ENCODE peak calls at places on chromosome 16, in five cellular contexts. A, C, T, J and N are unnamed samples.

GRCh38 chr16:58809213-58809612 is 75.1 kb upstream of the GOT2 start:
- DNase-seq in A (no peak), T (no peak), J (no peak), C (no peak), N (no peak)

GRCh38 chr16:76265434-76266045 is 11.7 kb upstream of the CNTNAP4 start:
- DNase-seq in C (peak), J (no peak), A (peak), T (no peak), N (no peak)

GRCh38 chr16:13108126-13108525 is 206.7 kb downstream of the SHISA9 start:
- DNase-seq in T (no peak), C (no peak), J (no peak), A (no peak), N (no peak)

GRCh38 chr16:1615761-1616160 is 3.6 kb downstream of the CRAMP1 start:
- DNase-seq in C (no peak), A (no peak), J (no peak), T (no peak), N (no peak)

GRCh38 chr16:49588061-49588460 is 214.5 kb downstream of the C16orf78 start:
- DNase-seq in C (no peak), A (no peak), T (no peak), J (no peak), N (no peak)

GRCh38 chr16:2335286-2335895 is 5.1 kb downstream of the ABCA3 start:
- DNase-seq in J (no peak), A (no peak), T (no peak), C (peak), N (no peak)

GRCh38 chr16:13829712-13830304 is 90.1 kb upstream of the ERCC4 start:
- DNase-seq in J (no peak), T (no peak), C (peak), A (no peak), N (no peak)

GRCh38 chr16:78363843-78364242 is 264.4 kb downstream of the WWOX start:
- DNase-seq in C (no peak), T (no peak), A (no peak), J (no peak), N (no peak)

GRCh38 chr16:3157229-3158013 is 22.6 kb downstream of the ZNF213 start:
- DNase-seq in C (peak), T (no peak), J (peak), A (peak), N (peak)

GRCh38 chr16:14509055-14509454 is 121.0 kb downstream of the PARN start:
- DNase-seq in A (no peak), T (no peak), J (no peak), C (peak), N (no peak)

GRCh38 chr16:24534634-24535033 is 4.7 kb upstream of the RBBP6 start:
- DNase-seq in A (no peak), C (no peak), T (no peak), J (no peak), N (no peak)

GRCh38 chr16:81036751-81037350 is 1.2 kb downstream of the ATMIN start:
- DNase-seq in J (no peak), A (no peak), C (no peak), T (no peak), N (no peak)

GRCh38 chr16:70661918-70662641 is 15.7 kb downstream of the IL34 start:
- DNase-seq in A (no peak), T (peak), J (no peak), C (no peak), N (no peak)

GRCh38 chr16:82643936-82644630 is 17.3 kb downstream of the CDH13 start:
- DNase-seq in A (no peak), J (no peak), T (no peak), C (no peak), N (no peak)

GRCh38 chr16:49674255-49674980 is 181.5 kb downstream of the ZNF423 start:
- DNase-seq in A (peak), C (peak), J (no peak), T (no peak), N (no peak)

GRCh38 chr16:4517812-4518211 is 20.8 kb downstream of the CDIP1 start:
- DNase-seq in A (peak), J (no peak), T (peak), C (no peak), N (no peak)

GRCh38 chr16:66536525-66536924 is 13.4 kb downstream of the TK2 start:
- DNase-seq in J (no peak), A (no peak), C (no peak), T (no peak), N (no peak)

GRCh38 chr16:67386861-67387455 is 6.3 kb downstream of the TPPP3 start:
- DNase-seq in J (no peak), T (no peak), C (no peak), A (no peak), N (no peak)

GRCh38 chr16:80938928-80939260 is 67.8 kb downstream of the CMC2 start:
- DNase-seq in J (no peak), T (no peak), A (no peak), C (no peak), N (no peak)

GRCh38 chr16:59886021-59886420 is 1151.9 kb upstream of the GOT2 start:
- DNase-seq in J (peak), A (no peak), C (peak), T (peak), N (no peak)